ENCODE peak calls at places on chromosomes 13 and 19, in seven cellular contexts. E, P, S, F, A, Y and Q are unnamed samples.

GRCh38 chr19:4870025-4870700 is 2.7 kb upstream of the PLIN3 start:
- DNase-seq in E (peak; percentile 75), P (no peak), S (no peak), F (peak; percentile 81), A (no peak), Y (peak; percentile 60), Q (no peak)

GRCh38 chr13:110683203-110683883 is 22.6 kb downstream of the CARS2 start:
- DNase-seq in E (no peak), P (no peak), S (no peak), F (no peak), A (no peak), Y (no peak), Q (no peak)

GRCh38 chr19:54388001-54388802 is 23.5 kb upstream of the LAIR1 start:
- DNase-seq in E (no peak), P (no peak), S (no peak), F (peak; percentile 68), A (no peak), Y (peak; percentile 22), Q (peak; percentile 53)

GRCh38 chr13:49213997-49214916 is 5.9 kb upstream of the MLNR start:
- DNase-seq in E (no peak), P (no peak), S (no peak), F (peak; percentile 35), A (no peak), Y (no peak), Q (no peak)

GRCh38 chr19:49017666-49018351 is 918 bp upstream of the LHB start:
- DNase-seq in E (peak; percentile 59), P (peak; percentile 78), S (peak; percentile 55), F (no peak), A (peak; percentile 80), Y (peak; percentile 43), Q (no peak)

GRCh38 chr13:24038846-24039330 is 121.6 kb upstream of the SPATA13 start:
- DNase-seq in E (no peak), P (no peak), S (no peak), F (no peak), A (no peak), Y (no peak), Q (peak; percentile 93)

GRCh38 chr19:45404557-45405434 is at the start of gene PPP1R13L:
- DNase-seq in E (peak; percentile 79), P (peak; percentile 93), S (no peak), F (no peak), A (peak; percentile 81), Y (peak; percentile 92), Q (peak; percentile 70)

GRCh38 chr13:51523082-51523518 is 61.2 kb upstream of the WDFY2 start:
- DNase-seq in E (no peak), P (no peak), S (no peak), F (peak; percentile 84), A (no peak), Y (no peak), Q (peak; percentile 36)

GRCh38 chr13:68257111-68257842 is 1027.1 kb upstream of the PCDH9 start:
- DNase-seq in E (no peak), P (no peak), S (no peak), F (no peak), A (no peak), Y (no peak), Q (no peak)

GRCh38 chr19:31770220-31770619 is 421.0 kb upstream of the TSHZ3 start:
- DNase-seq in E (no peak), P (no peak), S (no peak), F (no peak), A (no peak), Y (no peak), Q (no peak)

GRCh38 chr19:33333151-33333550 is 30.8 kb upstream of the CEBPA start:
- DNase-seq in E (no peak), P (no peak), S (no peak), F (no peak), A (no peak), Y (no peak), Q (no peak)

GRCh38 chr13:100068532-100068931 is 20.4 kb upstream of the PCCA start:
- DNase-seq in E (no peak), P (no peak), S (no peak), F (peak; percentile 3), A (no peak), Y (no peak), Q (no peak)

GRCh38 chr13:106835477-106835876 is 267.5 kb upstream of the ARGLU1 start:
- DNase-seq in E (no peak), P (no peak), S (no peak), F (no peak), A (no peak), Y (no peak), Q (no peak)

GRCh38 chr19:28422046-28422445 is 790.9 kb downstream of the UQCRFS1 start:
- DNase-seq in E (no peak), P (no peak), S (no peak), F (no peak), A (no peak), Y (no peak), Q (no peak)

GRCh38 chr13:29817604-29818378 is 32.6 kb downstream of the UBL3 start:
- DNase-seq in E (no peak), P (no peak), S (no peak), F (peak; percentile 69), A (no peak), Y (no peak), Q (peak; percentile 17)

GRCh38 chr19:54481326-54481930 is 8.3 kb upstream of the CDC42EP5 start:
- DNase-seq in E (no peak), P (peak; percentile 82), S (no peak), F (peak; percentile 45), A (peak; percentile 66), Y (peak; percentile 37), Q (peak; percentile 71)

GRCh38 chr19:15432018-15432494 is 13.3 kb upstream of the AKAP8L start:
- DNase-seq in E (no peak), P (no peak), S (no peak), F (no peak), A (no peak), Y (no peak), Q (no peak)

GRCh38 chr19:5186293-5187050 is 154.1 kb downstream of the PTPRS start:
- DNase-seq in E (no peak), P (no peak), S (no peak), F (no peak), A (no peak), Y (no peak), Q (peak; percentile 69)

GRCh38 chr19:54203151-54203611 is 2.5 kb downstream of the RPS9 start:
- DNase-seq in E (no peak), P (no peak), S (no peak), F (no peak), A (no peak), Y (peak; percentile 61), Q (no peak)

GRCh38 chr13:50708461-50708860 is 135.0 kb downstream of the DLEU7 start:
- DNase-seq in E (no peak), P (no peak), S (no peak), F (peak; percentile 93), A (no peak), Y (no peak), Q (no peak)

GRCh38 chr13:91045351-91046034 is 302.0 kb upstream of the MIR17HG start:
- DNase-seq in E (no peak), P (no peak), S (no peak), F (no peak), A (peak; percentile 3), Y (no peak), Q (peak; percentile 40)

GRCh38 chr13:81194362-81194761 is 853.4 kb upstream of the SPRY2 start:
- DNase-seq in E (no peak), P (no peak), S (no peak), F (no peak), A (no peak), Y (no peak), Q (no peak)

GRCh38 chr19:54357381-54357780 is 7.3 kb downstream of the LAIR1 start:
- DNase-seq in E (no peak), P (no peak), S (no peak), F (no peak), A (no peak), Y (no peak), Q (no peak)

GRCh38 chr19:35509861-35510625 is 3.4 kb downstream of the DMKN start:
- DNase-seq in E (peak; percentile 95), P (peak; percentile 98), S (peak; percentile 69), F (peak; percentile 3), A (peak; percentile 81), Y (peak; percentile 84), Q (peak; percentile 52)

GRCh38 chr13:42498521-42498920 is 75.4 kb upstream of the TNFSF11 start:
- DNase-seq in E (no peak), P (no peak), S (no peak), F (no peak), A (no peak), Y (no peak), Q (no peak)

GRCh38 chr13:79805317-79805716 is 324.4 kb downstream of the NDFIP2 start:
- DNase-seq in E (no peak), P (no peak), S (no peak), F (no peak), A (no peak), Y (no peak), Q (no peak)

GRCh38 chr13:31198524-31198923 is 1.3 kb upstream of the B3GLCT start:
- DNase-seq in E (no peak), P (no peak), S (no peak), F (peak; percentile 53), A (no peak), Y (no peak), Q (no peak)

GRCh38 chr13:103351035-103351828 is 285.0 kb upstream of the SLC10A2 start:
- DNase-seq in E (peak; percentile 8), P (peak; percentile 49), S (no peak), F (no peak), A (no peak), Y (no peak), Q (no peak)

GRCh38 chr13:79628463-79628862 is 147.5 kb downstream of the NDFIP2 start:
- DNase-seq in E (no peak), P (no peak), S (no peak), F (no peak), A (no peak), Y (no peak), Q (no peak)

GRCh38 chr13:31946091-31946770 is 85.3 kb upstream of the FRY start:
- DNase-seq in E (no peak), P (no peak), S (no peak), F (no peak), A (no peak), Y (no peak), Q (no peak)

GRCh38 chr13:34257980-34258379 is 440.0 kb downstream of the RFC3 start:
- DNase-seq in E (no peak), P (no peak), S (no peak), F (peak; percentile 48), A (no peak), Y (no peak), Q (peak; percentile 57)

GRCh38 chr19:51572415-51572814 is 1.3 kb downstream of the ZNF175 start:
- DNase-seq in E (no peak), P (no peak), S (no peak), F (peak; percentile 64), A (no peak), Y (no peak), Q (no peak)

GRCh38 chr19:35740108-35740422 is 2.2 kb downstream of the IGFLR1 start:
- DNase-seq in E (no peak), P (no peak), S (no peak), F (no peak), A (no peak), Y (no peak), Q (no peak)

GRCh38 chr13:42990147-42990990 is 1.7 kb downstream of the EPSTI1 start:
- DNase-seq in E (no peak), P (no peak), S (no peak), F (no peak), A (peak; percentile 34), Y (no peak), Q (no peak)

GRCh38 chr19:30281903-30282302 is 90.3 kb upstream of the ZNF536 start:
- DNase-seq in E (no peak), P (no peak), S (no peak), F (no peak), A (no peak), Y (no peak), Q (no peak)

GRCh38 chr13:44972956-44973581 is 16.2 kb downstream of the NUFIP1 start:
- DNase-seq in E (no peak), P (no peak), S (no peak), F (peak; percentile 31), A (peak; percentile 20), Y (no peak), Q (peak; percentile 47)

GRCh38 chr19:9836021-9836420 is 903 bp downstream of the PIN1 start:
- DNase-seq in E (no peak), P (no peak), S (no peak), F (no peak), A (no peak), Y (no peak), Q (no peak)

GRCh38 chr13:52615817-52616216 is 26.4 kb upstream of the HNRNPA1L2 start:
- DNase-seq in E (no peak), P (no peak), S (no peak), F (no peak), A (no peak), Y (no peak), Q (no peak)